ENCODE peak calls at places on chromosomes 16 and 17, in seven cellular contexts. P, D, H, C, B, O and Q are unnamed samples.
A peak's percentile ranks its signal among the peaks of the same experiment; 100 is the strongest.

GRCh38 chr16:31507617-31507928 is 618 bp downstream of the RUSF1 start:
- DNase-seq in P (no peak), D (no peak), H (no peak), C (no peak), B (no peak), O (no peak), Q (no peak)

GRCh38 chr16:1007284-1007850 is 25.8 kb downstream of the SOX8 start:
- DNase-seq in P (no peak), D (no peak), H (no peak), C (no peak), B (peak; percentile 58), O (no peak), Q (no peak)

GRCh38 chr17:77644981-77645380 is 313.5 kb upstream of the TNRC6C start:
- DNase-seq in P (no peak), D (peak; percentile 17), H (no peak), C (no peak), B (no peak), O (no peak), Q (peak; percentile 22)

GRCh38 chr16:2032285-2033056 is 5.8 kb downstream of the NHERF2 start:
- DNase-seq in P (no peak), D (no peak), H (no peak), C (no peak), B (no peak), O (no peak), Q (no peak)

GRCh38 chr17:44598932-44599297 is 41.6 kb downstream of the FZD2 start:
- DNase-seq in P (no peak), D (no peak), H (no peak), C (no peak), B (no peak), O (no peak), Q (no peak)

GRCh38 chr16:87317766-87318121 is 552 bp upstream of the C16orf95 start:
- DNase-seq in P (peak; percentile 75), D (peak; percentile 25), H (no peak), C (peak; percentile 29), B (peak; percentile 60), O (peak; percentile 73), Q (peak; percentile 43)

GRCh38 chr17:59366040-59366757 is 34.7 kb downstream of the YPEL2 start:
- DNase-seq in P (peak; percentile 18), D (no peak), H (no peak), C (no peak), B (no peak), O (no peak), Q (peak; percentile 39)

GRCh38 chr16:77457046-77457445 is 22.2 kb upstream of the ADAMTS18 start:
- DNase-seq in P (no peak), D (no peak), H (no peak), C (no peak), B (no peak), O (no peak), Q (no peak)

GRCh38 chr17:64155751-64156544 is 26.0 kb upstream of the ERN1 start:
- DNase-seq in P (peak; percentile 78), D (no peak), H (no peak), C (no peak), B (no peak), O (peak; percentile 27), Q (peak; percentile 19)

GRCh38 chr16:8928467-8928957 is 35.2 kb downstream of the USP7 start:
- DNase-seq in P (peak; percentile 80), D (no peak), H (no peak), C (no peak), B (no peak), O (no peak), Q (no peak)

GRCh38 chr17:4759776-4760236 is 11.9 kb upstream of the TM4SF5 start:
- DNase-seq in P (no peak), D (no peak), H (no peak), C (no peak), B (no peak), O (no peak), Q (no peak)

GRCh38 chr17:77491921-77492445 is 351.2 kb downstream of the SEC14L1 start:
- DNase-seq in P (no peak), D (no peak), H (no peak), C (no peak), B (no peak), O (peak; percentile 70), Q (no peak)

GRCh38 chr17:38656959-38657823 is 17.6 kb downstream of the EPOP start:
- DNase-seq in P (no peak), D (no peak), H (no peak), C (no peak), B (no peak), O (no peak), Q (no peak)

GRCh38 chr16:14003119-14003570 is 68.0 kb upstream of the MRTFB start:
- DNase-seq in P (peak; percentile 74), D (no peak), H (no peak), C (peak; percentile 33), B (no peak), O (peak; percentile 29), Q (peak; percentile 53)

GRCh38 chr16:73253922-73254480 is 206.1 kb upstream of the ZFHX3 start:
- DNase-seq in P (no peak), D (no peak), H (no peak), C (no peak), B (no peak), O (no peak), Q (no peak)

GRCh38 chr17:7742729-7743128 is 25.2 kb downstream of the DNAH2 start:
- DNase-seq in P (no peak), D (no peak), H (no peak), C (no peak), B (no peak), O (no peak), Q (no peak)

GRCh38 chr16:76583995-76584394 is 306.8 kb downstream of the CNTNAP4 start:
- DNase-seq in P (no peak), D (no peak), H (no peak), C (no peak), B (no peak), O (no peak), Q (no peak)

GRCh38 chr16:3553138-3553923 is 23.9 kb downstream of the NLRC3 start:
- DNase-seq in P (no peak), D (no peak), H (no peak), C (no peak), B (no peak), O (no peak), Q (no peak)

GRCh38 chr17:8338806-8339205 is 834 bp upstream of the ODF4 start:
- DNase-seq in P (no peak), D (no peak), H (no peak), C (no peak), B (no peak), O (no peak), Q (no peak)

GRCh38 chr17:72970794-72971512 is 121.5 kb downstream of the SLC39A11 start:
- DNase-seq in P (no peak), D (no peak), H (no peak), C (no peak), B (no peak), O (no peak), Q (no peak)

GRCh38 chr16:20325005-20325404 is 2.3 kb downstream of the GP2 start:
- DNase-seq in P (no peak), D (no peak), H (no peak), C (no peak), B (no peak), O (no peak), Q (no peak)

GRCh38 chr17:32486091-32486700 is 597 bp upstream of the CDK5R1 start:
- DNase-seq in P (peak; percentile 76), D (peak; percentile 51), H (peak; percentile 73), C (peak; percentile 70), B (peak; percentile 76), O (peak; percentile 73), Q (peak; percentile 78)

GRCh38 chr16:64180136-64180900 is 941.5 kb downstream of the CDH11 start:
- DNase-seq in P (no peak), D (no peak), H (no peak), C (no peak), B (no peak), O (no peak), Q (no peak)

GRCh38 chr17:8905256-8905778 is 37.8 kb upstream of the PIK3R6 start:
- DNase-seq in P (no peak), D (no peak), H (no peak), C (no peak), B (no peak), O (no peak), Q (no peak)

GRCh38 chr16:30032083-30032819 is 1.2 kb upstream of the TLCD3B start:
- DNase-seq in P (peak; percentile 77), D (peak; percentile 56), H (peak; percentile 41), C (peak; percentile 75), B (no peak), O (peak; percentile 57), Q (peak; percentile 78)

GRCh38 chr17:45930420-45930951 is 36.1 kb downstream of the MAPT start:
- DNase-seq in P (no peak), D (no peak), H (no peak), C (no peak), B (no peak), O (no peak), Q (no peak)

GRCh38 chr16:49663081-49664057 is 192.5 kb downstream of the ZNF423 start:
- DNase-seq in P (peak; percentile 34), D (no peak), H (no peak), C (no peak), B (no peak), O (peak; percentile 30), Q (no peak)

GRCh38 chr17:18951941-18952842 is at the start of gene SLC5A10:
- DNase-seq in P (no peak), D (no peak), H (no peak), C (no peak), B (peak; percentile 68), O (no peak), Q (no peak)
- TF ChIP-seq CTCF in P (peak; percentile 28), D (no peak), H (no peak), C (no peak), B (no peak), O (no peak), Q (no peak)

DNA sequence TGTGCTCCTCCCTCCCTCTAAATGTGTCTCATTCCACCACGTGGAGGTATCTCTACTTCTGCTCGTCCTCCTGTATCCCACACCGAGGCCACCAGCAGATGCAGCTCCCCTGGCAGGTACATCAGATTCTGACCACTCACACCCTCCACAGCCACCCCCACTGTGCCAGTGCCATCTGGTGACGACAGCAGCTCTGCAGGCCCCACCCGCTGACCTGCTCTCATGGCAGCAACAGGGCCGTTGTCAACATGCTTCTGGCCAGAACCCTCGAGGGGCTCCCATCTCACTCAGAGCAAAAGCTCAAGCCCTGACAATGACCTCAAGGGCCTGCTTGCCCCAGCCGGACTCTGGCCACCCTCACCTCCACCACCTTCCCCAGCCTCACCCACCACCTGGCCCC is 93.4 kb downstream of the AMFR start:
- DNase-seq in P (no peak), D (no peak), H (no peak), C (no peak), B (no peak), O (no peak), Q (no peak)
- TF ChIP-seq CTCF in P (no peak), D (no peak), H (no peak), C (no peak), B (no peak), O (no peak), Q (no peak)

GRCh38 chr17:80961516-80961915 is 30.1 kb upstream of the CHMP6 start:
- DNase-seq in P (no peak), D (no peak), H (no peak), C (no peak), B (no peak), O (no peak), Q (no peak)
- TF ChIP-seq CTCF in P (no peak), D (no peak), H (no peak), C (no peak), B (no peak), O (no peak), Q (no peak)

GRCh38 chr16:53745753-53746258 is 41.9 kb downstream of the FTO start:
- DNase-seq in P (peak; percentile 31), D (no peak), H (no peak), C (no peak), B (no peak), O (no peak), Q (no peak)
- TF ChIP-seq CTCF in P (peak; percentile 41), D (no peak), H (no peak), C (no peak), B (no peak), O (no peak), Q (no peak)

GRCh38 chr17:51487947-51488346 is 227.6 kb downstream of the UTP18 start:
- DNase-seq in P (no peak), D (peak; percentile 6), H (no peak), C (peak; percentile 5), B (no peak), O (no peak), Q (peak; percentile 16)
- TF ChIP-seq CTCF in P (no peak), D (no peak), H (no peak), C (no peak), B (no peak), O (no peak), Q (peak; percentile 37)